ENCODE peak calls at places on chromosomes 16 and 17, in ten cellular contexts. G is H1, E is mesendoderm, W is GDM1, P is mesothelial cell of epicardium, R is T-helper 2 cell, M is dorsolateral prefrontal cortex, B is Daoy, K is HEK293T, T is breast epithelium. J is an unnamed sample.

GRCh38 chr16:67207857-67208524 is 9.1 kb downstream of the ELMO3 start:
- DNase-seq in G (no peak), E (no peak), W (no peak), P (no peak), R (no peak), M (no peak), B (peak; percentile 59), K (no peak), T (no peak), J (peak; percentile 58)

GRCh38 chr16:27720731-27721547 is 171.0 kb downstream of the KATNIP start:
- DNase-seq in G (no peak), E (no peak), W (no peak), P (no peak), R (no peak), M (peak; percentile 46), B (no peak), K (no peak), T (no peak), J (no peak)

GRCh38 chr16:64051826-64052225 is 1070.0 kb downstream of the CDH11 start:
- DNase-seq in G (no peak), E (peak; percentile 47), W (no peak), P (no peak), R (no peak), M (no peak), B (no peak), K (no peak), T (no peak), J (peak; percentile 13)

GRCh38 chr17:60142872-60143499 is 6.8 kb upstream of the CA4 start:
- DNase-seq in G (no peak), E (peak; percentile 93), W (peak; percentile 72), P (peak; percentile 55), R (peak; percentile 28), M (peak; percentile 87), B (peak; percentile 86), K (peak; percentile 77), T (peak; percentile 78), J (peak; percentile 87)

GRCh38 chr16:57043248-57043647 is 49.1 kb upstream of the CPNE2 start:
- DNase-seq in G (no peak), E (no peak), W (no peak), P (no peak), R (no peak), M (no peak), B (no peak), K (no peak), T (no peak), J (no peak)

GRCh38 chr16:19753815-19754643 is 36.0 kb downstream of the IQCK start:
- DNase-seq in G (no peak), E (peak; percentile 24), W (no peak), P (no peak), R (no peak), M (no peak), B (no peak), K (no peak), T (no peak), J (peak; percentile 31)

GRCh38 chr17:42920922-42921321 is 20.3 kb downstream of the G6PC1 start:
- DNase-seq in G (no peak), E (no peak), W (no peak), P (no peak), R (no peak), M (no peak), B (no peak), K (no peak), T (no peak), J (peak; percentile 8)

GRCh38 chr16:86449377-86450095 is 60.8 kb upstream of the FOXF1 start:
- DNase-seq in G (no peak), E (no peak), W (no peak), P (no peak), R (no peak), M (no peak), B (no peak), K (no peak), T (no peak), J (no peak)

GRCh38 chr17:40018211-40019121 is 3.2 kb downstream of the CSF3 start:
- DNase-seq in G (peak; percentile 29), E (peak; percentile 70), W (no peak), P (no peak), R (no peak), M (no peak), B (no peak), K (no peak), T (no peak), J (no peak)

J was measured in HT1080.